ENCODE peak calls at places on chromosomes 3 and 15, in six cellular contexts. E, C, R, X, M and F are unnamed samples.

GRCh38 chr3:44805960-44806359 is 44.4 kb downstream of the KIF15 start:
- DNase-seq in E (no peak), X (no peak), M (no peak), C (no peak), R (no peak), F (no peak)

GRCh38 chr15:35499723-35500122 is 46.2 kb downstream of the DPH6 start:
- DNase-seq in R (no peak), X (no peak), C (no peak), M (no peak), E (no peak), F (no peak)

GRCh38 chr3:133136114-133137041 is 98.2 kb downstream of the TMEM108 start:
- DNase-seq in X (no peak), M (no peak), R (peak), E (peak), C (no peak), F (no peak)

GRCh38 chr15:74631935-74632560 is 16.4 kb downstream of the CLK3 start:
- DNase-seq in M (peak), C (peak), R (peak), X (peak), E (no peak), F (peak)

GRCh38 chr3:13134166-13134878 is 61.1 kb upstream of the IQSEC1 start:
- DNase-seq in C (no peak), E (no peak), M (no peak), R (no peak), X (no peak), F (no peak)

GRCh38 chr15:74240002-74240568 is 4.0 kb downstream of the CCDC33 start:
- DNase-seq in C (peak), M (no peak), E (peak), R (peak), X (peak), F (peak)

GRCh38 chr3:109122690-109123089 is 4.8 kb upstream of the MORC1 start:
- DNase-seq in C (no peak), M (no peak), E (no peak), R (no peak), X (no peak), F (no peak)

GRCh38 chr3:171001957-171002694 is 24.4 kb downstream of the SLC2A2 start:
- DNase-seq in M (no peak), X (no peak), E (no peak), R (no peak), C (peak), F (peak)

GRCh38 chr15:31398677-31399260 is 72.1 kb downstream of the KLF13 start:
- DNase-seq in E (no peak), R (no peak), X (no peak), C (no peak), M (peak), F (no peak)

GRCh38 chr3:83882701-83883100 is 1076.1 kb upstream of the CADM2 start:
- DNase-seq in X (no peak), E (no peak), C (no peak), M (no peak), R (no peak), F (no peak)

GRCh38 chr3:50655009-50655830 is 19.5 kb upstream of the DOCK3 start:
- DNase-seq in M (no peak), E (no peak), C (peak), X (no peak), R (no peak), F (no peak)

GRCh38 chr3:189324538-189325138 is 152.9 kb downstream of the TPRG1 start:
- DNase-seq in R (peak), M (peak), C (peak), E (peak), X (peak), F (peak)

GRCh38 chr15:98735895-98736617 is 87.7 kb downstream of the IGF1R start:
- DNase-seq in R (no peak), C (peak), E (no peak), M (no peak), X (no peak), F (no peak)

GRCh38 chr15:92541197-92542190 is 114.1 kb downstream of the FAM174B start:
- DNase-seq in X (no peak), R (peak), C (no peak), E (no peak), M (no peak), F (no peak)

GRCh38 chr3:36991147-36991546 is 1.8 kb downstream of the EPM2AIP1 start:
- DNase-seq in E (no peak), X (peak), M (no peak), R (no peak), C (no peak), F (no peak)

GRCh38 chr3:128449111-128449638 is 17.5 kb downstream of the DNAJB8 start:
- DNase-seq in X (no peak), R (no peak), M (no peak), E (no peak), C (no peak), F (no peak)

GRCh38 chr3:136787226-136787793 is 31.6 kb upstream of the SLC35G2 start:
- DNase-seq in X (no peak), M (peak), C (peak), R (no peak), E (no peak), F (peak)

GRCh38 chr15:82554351-82554750 is 14.1 kb upstream of the RPS17 start:
- DNase-seq in X (no peak), M (no peak), C (no peak), E (no peak), R (no peak), F (no peak)

GRCh38 chr15:64426845-64427465 is 33.4 kb upstream of the ZNF609 start:
- DNase-seq in E (no peak), R (peak), C (peak), X (no peak), M (no peak), F (no peak)

GRCh38 chr3:55690746-55691540 is 203.8 kb upstream of the WNT5A start:
- DNase-seq in M (no peak), E (no peak), R (peak), C (no peak), X (peak), F (no peak)

GRCh38 chr3:141432904-141433303 is 53.9 kb upstream of the RASA2 start:
- DNase-seq in R (no peak), M (no peak), C (no peak), E (no peak), X (no peak), F (no peak)

GRCh38 chr3:59150039-59150438 is 100.2 kb upstream of the CFAP20DC start:
- DNase-seq in X (no peak), C (no peak), R (no peak), E (no peak), M (no peak), F (no peak)

GRCh38 chr3:33481018-33481621 is 40.9 kb upstream of the UBP1 start:
- DNase-seq in R (no peak), M (no peak), E (no peak), C (no peak), X (no peak), F (no peak)

GRCh38 chr3:53229171-53229570 is 26.7 kb downstream of the TKT start:
- DNase-seq in X (no peak), E (no peak), C (no peak), M (no peak), R (no peak), F (no peak)

GRCh38 chr3:131081224-131081623 is 54.5 kb downstream of the NEK11 start:
- DNase-seq in M (no peak), C (no peak), E (no peak), R (no peak), X (no peak), F (no peak)